ENCODE peak calls at places on chromosomes 13 and 19, in five cellular contexts. B is GM12878, V is H1, Y is HepG2, Z is K562. L is an unnamed sample.

GRCh38 chr13:85812282-85812681 is 13.1 kb upstream of the SLITRK6 start:
- DNase-seq in B (no peak), V (no peak), Y (no peak), Z (no peak), L (no peak)

GRCh38 chr13:77751513-77752456 is 54.3 kb downstream of the SLAIN1 start:
- DNase-seq in B (peak; percentile 34), V (no peak), Y (peak; percentile 41), Z (peak; percentile 21), L (peak; percentile 22)

GRCh38 chr13:27964741-27965323 is 4.3 kb downstream of the CDX2 start:
- DNase-seq in B (no peak), V (no peak), Y (no peak), Z (no peak), L (no peak)

GRCh38 chr13:87676254-87677042 is 5.3 kb downstream of the SLITRK5 start:
- DNase-seq in B (no peak), V (peak; percentile 56), Y (no peak), Z (no peak), L (peak; percentile 35)

GRCh38 chr19:48102870-48103751 is 7.5 kb downstream of the PLA2G4C start:
- DNase-seq in B (no peak), V (peak; percentile 85), Y (peak; percentile 53), Z (peak; percentile 82), L (peak; percentile 69)

GRCh38 chr13:20828540-20829364 is 55.0 kb upstream of the EEF1AKMT1 start:
- DNase-seq in B (peak; percentile 26), V (no peak), Y (peak; percentile 38), Z (no peak), L (no peak)

GRCh38 chr13:27821566-27821965 is 29.3 kb downstream of the GSX1 start:
- DNase-seq in B (no peak), V (peak; percentile 61), Y (no peak), Z (no peak), L (peak; percentile 42)

GRCh38 chr19:24078688-24079087 is 8.3 kb upstream of the ZNF254 start:
- DNase-seq in B (no peak), V (no peak), Y (no peak), Z (no peak), L (peak; percentile 15)

GRCh38 chr19:46616631-46617322 is 8.1 kb downstream of the PTGIR start:
- DNase-seq in B (no peak), V (peak; percentile 79), Y (peak; percentile 50), Z (peak; percentile 65), L (peak; percentile 82)

GRCh38 chr13:97468331-97468730 is 34.4 kb downstream of the RAP2A start:
- DNase-seq in B (no peak), V (no peak), Y (peak; percentile 55), Z (no peak), L (no peak)

GRCh38 chr13:44713793-44714469 is 137.8 kb upstream of the TSC22D1 start:
- DNase-seq in B (no peak), V (no peak), Y (peak; percentile 53), Z (no peak), L (no peak)

GRCh38 chr13:44189085-44189484 is 184.5 kb upstream of the SERP2 start:
- DNase-seq in B (no peak), V (no peak), Y (no peak), Z (no peak), L (no peak)

GRCh38 chr13:30371649-30372265 is 50.5 kb upstream of the UBE2L5 start:
- DNase-seq in B (peak; percentile 96), V (no peak), Y (peak; percentile 35), Z (no peak), L (no peak)

DNA sequence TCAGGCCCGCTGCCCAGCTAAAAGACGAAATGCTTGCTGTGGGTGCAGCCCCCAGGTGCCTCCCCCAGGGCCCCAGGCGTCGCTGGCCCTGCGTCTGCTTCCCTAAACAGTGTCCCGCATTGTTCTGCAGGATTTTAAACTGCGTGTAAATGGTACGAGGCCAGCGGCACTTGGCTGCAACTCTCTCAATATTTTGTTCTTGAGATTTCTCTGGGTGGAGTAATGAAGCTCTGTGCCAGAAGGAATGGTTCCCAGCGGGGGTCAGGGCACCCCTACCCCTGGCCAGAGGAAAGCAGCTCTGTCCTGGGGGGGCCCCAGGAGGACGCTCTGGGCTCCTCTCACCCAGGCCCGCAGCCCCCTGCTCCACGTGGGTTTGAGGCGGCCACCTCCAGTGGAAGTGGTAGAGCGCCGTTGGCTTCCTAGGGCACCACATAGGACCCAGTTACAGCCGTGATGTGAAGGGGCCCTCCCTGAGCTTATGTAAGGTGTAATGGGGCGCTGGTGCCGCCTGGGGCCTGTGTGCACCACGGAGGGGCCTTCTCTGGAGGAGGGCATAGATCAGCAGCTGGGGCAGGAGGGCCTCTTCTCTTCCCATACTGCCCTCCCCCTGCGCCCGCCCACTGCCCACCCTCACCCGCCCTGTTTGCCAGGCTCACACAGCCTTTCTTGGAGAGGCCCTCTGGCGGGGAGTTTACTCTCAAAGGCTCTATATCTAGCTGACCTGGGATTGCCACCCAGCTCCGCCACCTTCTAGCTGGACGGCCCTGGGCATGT is 19.8 kb downstream of the PAK4 start:
- DNase-seq in B (no peak), V (no peak), Y (peak; percentile 86), Z (no peak), L (no peak)
- TF ChIP-seq CTCF in B (no peak), V (no peak), Y (peak; percentile 70), Z (no peak), L (no peak)

GRCh38 chr19:6227941-6228325 is 51.8 kb downstream of the MLLT1 start:
- DNase-seq in B (no peak), V (no peak), Y (no peak), Z (no peak), L (no peak)
- TF ChIP-seq MAX in B (no peak), V (no peak), Y (no peak), Z (no peak), L (no peak)

GRCh38 chr19:17866312-17867012 is 5.3 kb upstream of the SLC5A5 start:
- DNase-seq in B (no peak), V (peak; percentile 49), Y (no peak), Z (no peak), L (no peak)

GRCh38 chr19:17862711-17863519 is 3.2 kb downstream of the RPL18A start:
- DNase-seq in B (no peak), V (no peak), Y (no peak), Z (peak; percentile 3), L (no peak)

GRCh38 chr19:17867087-17867486 is 4.7 kb upstream of the SLC5A5 start:
- DNase-seq in B (no peak), V (peak; percentile 50), Y (no peak), Z (no peak), L (no peak)

GRCh38 chr19:17863520-17864182 is 3.9 kb downstream of the RPL18A start:
- DNase-seq in B (no peak), V (no peak), Y (no peak), Z (peak; percentile 3), L (no peak)

GRCh38 chr19:17865364-17866311 is 5.9 kb downstream of the RPL18A start:
- DNase-seq in B (no peak), V (peak; percentile 59), Y (no peak), Z (peak; percentile 37), L (no peak)
- TF ChIP-seq CREB1 in B (peak; percentile 3), V (peak; percentile 35), Y (no peak), Z (no peak), L (no peak)

GRCh38 chr13:49893591-49893990 is 42.5 kb downstream of the SPRYD7 start:
- DNase-seq in B (no peak), V (no peak), Y (peak; percentile 77), Z (no peak), L (no peak)

GRCh38 chr13:49890376-49890775 is 45.8 kb downstream of the SPRYD7 start:
- DNase-seq in B (no peak), V (no peak), Y (no peak), Z (no peak), L (peak; percentile 14)

GRCh38 chr13:49897713-49898112 is 38.4 kb downstream of the SPRYD7 start:
- DNase-seq in B (no peak), V (no peak), Y (no peak), Z (no peak), L (no peak)

GRCh38 chr13:49898792-49899191 is 37.3 kb downstream of the SPRYD7 start:
- DNase-seq in B (no peak), V (no peak), Y (peak; percentile 16), Z (no peak), L (no peak)

GRCh38 chr13:49895826-49896225 is 40.3 kb downstream of the SPRYD7 start:
- DNase-seq in B (no peak), V (no peak), Y (no peak), Z (no peak), L (no peak)
- TF ChIP-seq CTCF in B (no peak), V (no peak), Y (no peak), Z (no peak), L (no peak)

GRCh38 chr13:100673831-100674362 is 698 bp downstream of the TMTC4 start:
- DNase-seq in B (no peak), V (no peak), Y (peak; percentile 58), Z (peak; percentile 34), L (no peak)
- TF ChIP-seq MAX in B (no peak), V (no peak), Y (no peak), Z (no peak), L (no peak)

GRCh38 chr19:13309853-13310252 is 159.6 kb downstream of the IER2 start:
- DNase-seq in B (no peak), V (no peak), Y (no peak), Z (no peak), L (no peak)
- TF ChIP-seq CREB1 in B (no peak), V (no peak), Y (no peak), Z (no peak), L (no peak)

GRCh38 chr13:54928071-54928470 is 1899.5 kb downstream of the OLFM4 start:
- DNase-seq in B (no peak), V (no peak), Y (no peak), Z (no peak), L (no peak)
- TF ChIP-seq CTCF in B (no peak), V (no peak), Y (no peak), Z (no peak), L (no peak)

DNA sequence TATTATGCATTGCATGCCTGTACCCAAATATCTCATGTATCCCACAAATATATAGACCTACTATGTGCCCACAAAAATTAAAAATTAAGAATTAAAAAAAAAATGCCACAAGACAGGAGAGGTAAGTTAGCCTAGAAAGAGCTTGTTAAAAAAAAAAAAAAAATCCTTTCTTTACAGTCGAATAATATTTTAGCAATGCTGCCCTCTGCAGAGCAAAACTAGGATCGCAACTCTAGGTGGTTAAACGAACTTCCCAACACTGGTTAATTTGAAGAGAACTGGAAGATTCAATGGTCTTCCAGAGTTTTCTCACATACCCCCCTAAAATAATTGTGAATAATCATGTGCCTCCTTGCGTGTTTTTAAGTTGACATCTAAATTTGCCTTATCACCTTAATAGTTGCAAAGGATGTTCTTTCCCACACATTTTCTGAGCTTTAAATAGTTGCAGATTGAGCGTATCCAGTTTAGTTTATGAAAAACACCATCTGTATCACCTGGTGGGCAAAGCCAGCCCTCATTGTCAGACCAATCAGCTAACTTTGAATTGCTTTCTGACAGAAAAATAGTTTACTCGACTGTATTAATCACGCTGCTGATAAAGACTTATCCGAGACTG is 47.4 kb upstream of the RCBTB2 start:
- DNase-seq in B (no peak), V (peak; percentile 83), Y (peak; percentile 52), Z (peak; percentile 40), L (peak; percentile 71)
- TF ChIP-seq MAX in B (no peak), V (no peak), Y (no peak), Z (no peak), L (no peak)

L was measured in WTC11.